ENCODE peak calls at places on chromosomes 1 and 21, in eight cellular contexts. W is gastrocnemius medialis; B is GM10248; N is activated CD8-positive, alpha-beta T cell treated with anti-CD3 and anti-CD28 coated beads for 36 hours; H is neural crest cell; O is stomach; Y is fibroblast of lung; T is foreskin fibroblast. E is an unnamed sample.

GRCh38 chr1:156693858-156694562 is 11.4 kb downstream of the CRABP2 start:
- DNase-seq in H (no peak), O (peak), T (no peak), B (no peak), N (no peak), Y (no peak), W (no peak), E (peak)

GRCh38 chr1:179080866-179081695 is 789 bp upstream of the TOR3A start:
- DNase-seq in Y (no peak), O (no peak), T (no peak), W (no peak), N (peak), H (no peak), B (no peak), E (peak)

GRCh38 chr1:159092398-159092760 is 15.8 kb upstream of the AIM2 start:
- DNase-seq in N (no peak), H (no peak), Y (no peak), B (no peak), T (no peak), O (no peak), W (no peak), E (no peak)

GRCh38 chr1:113557176-113557575 is 166.9 kb downstream of the MAGI3 start:
- DNase-seq in T (no peak), Y (no peak), B (no peak), N (no peak), O (no peak), W (no peak), H (no peak), E (no peak)

GRCh38 chr21:45957986-45958610 is 23.5 kb upstream of the COL6A1 start:
- DNase-seq in N (no peak), T (peak), Y (peak), W (no peak), H (no peak), B (no peak), O (no peak), E (no peak)

GRCh38 chr21:35521293-35521692 is 472.2 kb upstream of the RUNX1 start:
- DNase-seq in O (no peak), W (no peak), T (no peak), N (no peak), B (no peak), H (no peak), Y (no peak), E (no peak)

GRCh38 chr21:45870851-45871615 is 110.5 kb upstream of the COL6A1 start:
- DNase-seq in Y (no peak), H (no peak), B (no peak), T (no peak), N (no peak), W (no peak), O (no peak), E (no peak)

GRCh38 chr21:42599962-42600361 is 53.5 kb upstream of the PDE9A start:
- DNase-seq in Y (no peak), W (no peak), H (no peak), B (no peak), O (no peak), T (no peak), N (no peak), E (no peak)

GRCh38 chr1:98322966-98323365 is 338.6 kb upstream of the SNX7 start:
- DNase-seq in B (no peak), W (no peak), Y (no peak), N (no peak), O (no peak), T (peak), H (no peak), E (no peak)

GRCh38 chr1:7250176-7250575 is 464.9 kb downstream of the CAMTA1 start:
- DNase-seq in N (no peak), W (no peak), H (no peak), B (no peak), O (no peak), T (no peak), Y (no peak), E (no peak)

GRCh38 chr21:38361324-38361723 is 104.5 kb downstream of the KCNJ15 start:
- DNase-seq in B (no peak), T (no peak), Y (no peak), W (no peak), H (no peak), O (no peak), N (no peak), E (no peak)

GRCh38 chr1:26786437-26787380 is 1.0 kb upstream of the PIGV start:
- DNase-seq in T (peak), N (peak), B (peak), W (peak), H (peak), Y (peak), O (peak), E (peak)

GRCh38 chr1:233319272-233319671 is 8.3 kb upstream of the MAP3K21 start:
- DNase-seq in Y (no peak), H (no peak), B (no peak), N (no peak), W (no peak), T (no peak), O (no peak), E (no peak)

GRCh38 chr1:64574301-64574700 is 104.4 kb downstream of the CACHD1 start:
- DNase-seq in Y (no peak), W (no peak), B (no peak), H (no peak), T (peak), O (no peak), N (no peak), E (no peak)

GRCh38 chr1:41917835-41918449 is 780 bp downstream of the HIVEP3 start:
- DNase-seq in Y (peak), H (peak), W (no peak), T (peak), O (peak), N (peak), B (peak), E (peak)

GRCh38 chr1:54800041-54800898 is 853 bp downstream of the TTC22 start:
- DNase-seq in O (no peak), T (no peak), Y (no peak), N (no peak), H (no peak), B (no peak), W (no peak), E (no peak)

GRCh38 chr1:198837276-198838021 is 198.6 kb downstream of the PTPRC start:
- DNase-seq in O (no peak), N (no peak), Y (no peak), T (no peak), B (no peak), H (no peak), W (no peak), E (no peak)

GRCh38 chr1:6235302-6235680 is 473 bp downstream of the ICMT start:
- DNase-seq in H (no peak), T (no peak), W (no peak), Y (no peak), O (no peak), N (peak), B (no peak), E (no peak)

GRCh38 chr1:180507826-180508724 is 5.7 kb upstream of the ACBD6 start:
- DNase-seq in T (peak), Y (peak), N (peak), B (no peak), W (no peak), O (no peak), H (no peak), E (no peak)
- TF ChIP-seq CTCF in T (no peak), Y (no peak), N (no peak), B (no peak), W (no peak), O (no peak), H (no peak), E (no peak)

DNA sequence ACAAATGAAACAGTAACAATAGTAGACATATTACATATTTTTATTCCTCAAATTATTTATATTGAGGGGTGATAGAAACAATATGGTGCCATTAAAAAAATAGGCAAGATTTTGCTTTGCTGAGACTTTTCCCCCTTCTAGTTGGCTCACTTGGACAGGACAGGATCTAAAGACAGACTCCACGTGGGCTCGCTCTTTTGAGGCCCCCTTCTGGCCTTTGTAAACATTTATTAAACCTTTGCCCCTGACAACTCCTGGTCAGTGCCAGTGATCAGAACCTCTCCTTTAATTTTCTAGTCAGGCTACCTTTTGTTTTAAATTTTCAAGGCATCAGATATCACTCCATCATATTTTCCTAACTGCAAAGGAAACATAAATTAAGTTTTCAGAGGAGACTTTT is 49.7 kb upstream of the IFI44L start:
- DNase-seq in O (no peak), Y (no peak), B (no peak), N (no peak), T (no peak), H (no peak), W (no peak), E (peak)
- TF ChIP-seq CTCF in O (no peak), Y (no peak), B (no peak), N (no peak), T (no peak), H (no peak), W (no peak), E (no peak)

GRCh38 chr1:32613472-32613871 is 36.9 kb downstream of the ZBTB8OS start:
- DNase-seq in W (no peak), N (no peak), H (no peak), O (no peak), T (no peak), Y (no peak), B (no peak), E (no peak)
- TF ChIP-seq CTCF in W (no peak), N (no peak), H (no peak), O (no peak), T (no peak), Y (no peak), B (no peak), E (no peak)

DNA sequence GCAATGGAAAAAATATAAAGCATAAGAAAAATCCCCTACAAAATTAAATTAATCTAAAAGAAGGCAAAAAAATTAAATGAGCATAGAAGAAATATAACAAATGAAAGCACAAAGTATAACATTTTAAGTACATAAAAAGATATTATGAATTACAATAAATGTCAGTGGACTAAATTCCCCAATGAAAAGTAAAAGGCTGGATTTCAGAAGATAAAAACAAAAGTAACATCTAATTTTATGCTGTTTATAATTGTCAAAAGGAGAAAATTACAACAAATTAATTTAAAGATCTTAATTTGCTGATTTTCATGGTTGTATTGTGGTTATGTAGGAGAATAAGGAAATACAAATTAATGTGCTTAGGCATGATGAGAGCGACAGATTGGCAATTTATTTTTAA is 92.8 kb downstream of the NGF start:
- DNase-seq in T (no peak), B (no peak), Y (no peak), W (no peak), N (no peak), H (no peak), O (no peak), E (no peak)
- TF ChIP-seq CTCF in T (no peak), B (no peak), Y (no peak), W (no peak), N (no peak), H (no peak), O (no peak), E (no peak)

DNA sequence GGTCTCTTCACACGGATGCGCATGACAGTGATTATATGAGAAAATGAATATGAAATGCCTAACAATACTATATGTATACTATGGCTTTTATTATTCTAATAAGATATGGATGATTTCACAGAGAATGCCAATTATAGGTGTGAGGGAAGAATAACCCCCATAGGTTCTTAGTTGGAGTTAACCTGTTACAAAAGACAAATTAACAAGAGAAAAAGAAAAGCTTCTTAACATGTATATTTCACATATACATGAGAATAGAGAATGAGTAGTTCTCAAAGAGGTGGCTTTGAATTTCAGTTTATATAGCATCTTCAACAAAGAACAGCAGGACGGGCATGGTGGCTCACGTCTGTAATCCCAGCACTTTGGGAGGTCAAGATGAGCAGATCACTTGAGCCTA is 24.0 kb upstream of the DMRTB1 start:
- DNase-seq in O (no peak), B (no peak), T (no peak), N (no peak), W (no peak), H (no peak), Y (no peak), E (no peak)
- TF ChIP-seq CTCF in O (no peak), B (no peak), T (no peak), N (no peak), W (no peak), H (no peak), Y (no peak), E (no peak)

GRCh38 chr1:31670583-31670944 is 25.9 kb upstream of the PEF1 start:
- DNase-seq in W (no peak), B (no peak), H (no peak), O (no peak), N (no peak), Y (peak), T (no peak), E (no peak)
- TF ChIP-seq CTCF in W (no peak), B (no peak), H (no peak), O (no peak), N (no peak), Y (no peak), T (no peak), E (no peak)

DNA sequence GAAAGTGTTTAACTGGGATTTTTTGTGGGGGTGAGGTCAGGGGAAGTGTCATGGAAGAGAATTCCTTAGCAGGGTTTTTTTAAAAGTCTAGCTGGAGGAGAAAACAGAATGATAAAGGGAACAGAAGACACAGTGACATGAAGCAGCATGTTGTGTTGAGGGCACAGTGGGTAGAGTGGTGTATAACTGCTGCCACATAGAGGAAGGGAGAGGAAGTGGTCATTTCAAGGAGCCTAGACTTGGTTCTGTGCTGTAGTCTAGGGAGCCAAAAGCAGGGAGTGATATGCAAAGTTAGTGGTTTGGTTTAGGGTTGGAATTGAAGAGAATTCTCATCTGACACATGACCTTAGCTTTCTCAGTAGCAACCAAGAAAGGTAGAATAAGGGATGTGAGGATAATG is 10.2 kb downstream of the EEIG2 start:
- DNase-seq in B (peak), T (no peak), H (no peak), N (peak), W (no peak), Y (no peak), O (no peak), E (no peak)
- TF ChIP-seq CTCF in B (peak), T (no peak), H (peak), N (peak), W (no peak), Y (peak), O (no peak), E (no peak)

DNA sequence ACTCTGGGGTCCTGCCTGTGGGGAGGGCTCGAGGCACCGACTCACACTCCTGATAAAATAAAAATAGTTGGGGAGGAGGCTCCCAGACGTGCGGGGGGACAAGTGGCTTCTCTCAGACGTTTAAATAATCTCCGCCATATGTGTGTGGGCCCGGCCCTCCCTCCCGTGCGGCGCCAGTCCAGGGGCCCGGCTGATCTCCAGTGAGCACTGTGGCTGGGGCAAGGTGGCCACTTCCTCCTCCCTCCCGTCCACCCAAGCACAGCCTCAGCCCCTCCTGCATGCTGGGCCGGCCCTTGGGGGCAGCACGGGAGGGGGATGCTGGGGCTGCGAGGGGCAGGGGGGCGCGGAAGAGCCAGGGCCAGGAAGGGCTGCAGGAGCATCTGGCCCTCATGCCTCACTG is 4.0 kb upstream of the PLCH2 start:
- DNase-seq in H (no peak), O (no peak), Y (no peak), N (no peak), B (no peak), W (no peak), T (no peak), E (no peak)
- TF ChIP-seq CTCF in H (no peak), O (no peak), Y (no peak), N (no peak), B (no peak), W (no peak), T (no peak), E (no peak)

E was measured in endothelial cell.